ENCODE peak calls at places on chromosome 7, in ten cellular contexts. Q, H, S, X, P, D, N, M, Z and T are unnamed samples.

GRCh38 chr7:130099331-130099730 is 29.0 kb downstream of the KLHDC10 start:
- DNase-seq in Q (no peak), H (no peak), S (no peak), X (no peak), P (no peak), D (no peak), N (no peak), M (no peak), Z (no peak), T (no peak)

GRCh38 chr7:156027821-156028220 is 215.6 kb upstream of the SHH start:
- DNase-seq in Q (no peak), H (no peak), S (no peak), X (no peak), P (no peak), D (no peak), N (no peak), M (no peak), Z (no peak), T (no peak)

GRCh38 chr7:149475121-149476045 is 14.5 kb upstream of the ZNF777 start:
- DNase-seq in Q (no peak), H (no peak), S (no peak), X (no peak), P (no peak), D (no peak), N (no peak), M (no peak), Z (no peak), T (no peak)

GRCh38 chr7:67019562-67020390 is 23.1 kb downstream of the TYW1 start:
- DNase-seq in Q (no peak), H (no peak), S (no peak), X (no peak), P (no peak), D (no peak), N (no peak), M (no peak), Z (no peak), T (no peak)

GRCh38 chr7:13414661-13415105 is 574.8 kb downstream of the ETV1 start:
- DNase-seq in Q (no peak), H (no peak), S (no peak), X (no peak), P (no peak), D (peak; percentile 7), N (no peak), M (no peak), Z (no peak), T (no peak)

GRCh38 chr7:80816806-80817205 is 102.0 kb downstream of the SEMA3C start:
- DNase-seq in Q (no peak), H (no peak), S (no peak), X (no peak), P (no peak), D (no peak), N (no peak), M (no peak), Z (no peak), T (no peak)

GRCh38 chr7:135420786-135421185 is 89.1 kb downstream of the CNOT4 start:
- DNase-seq in Q (no peak), H (no peak), S (no peak), X (no peak), P (no peak), D (no peak), N (no peak), M (no peak), Z (no peak), T (no peak)

GRCh38 chr7:90706067-90706716 is 110.1 kb downstream of the CDK14 start:
- DNase-seq in Q (no peak), H (no peak), S (no peak), X (no peak), P (no peak), D (no peak), N (peak; percentile 19), M (no peak), Z (no peak), T (no peak)

GRCh38 chr7:137970263-137970975 is 31.5 kb downstream of the CREB3L2 start:
- DNase-seq in Q (no peak), H (no peak), S (no peak), X (peak; percentile 57), P (no peak), D (peak; percentile 39), N (peak; percentile 84), M (peak; percentile 82), Z (no peak), T (no peak)

GRCh38 chr7:159128767-159129166 is 15.9 kb downstream of the VIPR2 start:
- DNase-seq in Q (no peak), H (no peak), S (no peak), X (no peak), P (no peak), D (no peak), N (no peak), M (no peak), Z (peak; percentile 58), T (no peak)

GRCh38 chr7:134726581-134726980 is 52.9 kb upstream of the CALD1 start:
- DNase-seq in Q (no peak), H (no peak), S (no peak), X (no peak), P (no peak), D (peak; percentile 14), N (no peak), M (no peak), Z (no peak), T (no peak)

GRCh38 chr7:157300406-157300770 is 36.4 kb upstream of the DNAJB6 start:
- DNase-seq in Q (no peak), H (no peak), S (no peak), X (no peak), P (no peak), D (no peak), N (no peak), M (no peak), Z (no peak), T (no peak)

DNA sequence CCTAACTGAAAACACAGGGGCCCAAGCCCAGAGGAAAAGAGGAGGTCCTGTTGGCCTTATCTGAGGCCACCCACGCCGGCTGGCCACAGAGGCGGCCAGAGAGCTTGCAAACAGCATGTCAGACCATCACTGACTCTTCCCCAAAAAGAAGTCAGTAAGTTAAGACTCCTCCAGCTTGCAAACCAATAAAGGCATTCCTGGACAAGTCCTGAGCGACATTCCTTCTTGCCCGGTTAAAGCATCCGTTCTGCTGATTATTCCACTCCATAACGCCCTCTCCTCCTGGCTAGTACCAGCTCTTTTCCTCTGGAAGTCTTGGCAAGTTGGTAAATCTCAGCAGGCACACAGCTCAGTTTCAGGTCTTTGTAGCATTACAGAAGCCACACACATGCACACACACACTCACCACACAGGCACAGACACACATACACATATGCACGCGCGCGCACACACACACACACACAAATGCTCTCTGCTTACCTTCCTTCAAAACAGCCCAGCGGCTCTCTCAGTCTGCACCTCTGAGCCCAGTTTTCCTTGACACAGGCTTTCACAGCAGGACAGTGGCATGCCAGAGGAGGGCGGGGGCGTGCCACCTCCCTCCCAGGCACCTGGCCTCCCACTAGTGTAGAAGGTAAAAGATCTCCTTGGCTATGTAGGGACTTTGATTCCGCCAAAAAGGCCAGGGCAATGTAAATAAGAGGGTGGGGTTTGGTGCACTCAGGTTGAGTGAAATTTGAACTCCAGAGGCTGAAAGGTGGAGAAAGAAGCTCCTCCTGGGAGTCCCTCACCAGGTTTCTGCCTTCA is 201.4 kb downstream of the TNS3 start:
- DNase-seq in Q (peak; percentile 78), H (peak; percentile 43), S (no peak), X (no peak), P (no peak), D (no peak), N (no peak), M (no peak), Z (no peak), T (no peak)
- H3K27ac ChIP-seq in Q (peak overlapping the region; percentile 66), H (peak overlapping the region; percentile 43), S (no peak overlapping the region), X (peak overlapping the region; percentile 86), P (peak overlapping the region; percentile 52), D (peak overlapping the region; percentile 75), N (no peak overlapping the region), M (peak overlapping the region; percentile 80), Z (no peak overlapping the region), T (no peak overlapping the region)

GRCh38 chr7:30700941-30701340 is 18.7 kb upstream of the CRHR2 start:
- DNase-seq in Q (no peak), H (no peak), S (no peak), X (no peak), P (no peak), D (no peak), N (no peak), M (peak; percentile 12), Z (peak; percentile 24), T (no peak)
- H3K27me3 ChIP-seq in Q (no peaks in the 10 kb centered on the region), H (peaks cover 4% of the 10 kb centered on the region), S (no peaks in the 10 kb centered on the region), X (no peaks in the 10 kb centered on the region), P (no peaks in the 10 kb centered on the region), D (no peaks in the 10 kb centered on the region), N (no peaks in the 10 kb centered on the region), M (no peaks in the 10 kb centered on the region), Z (no peaks in the 10 kb centered on the region), T (no peaks in the 10 kb centered on the region)

GRCh38 chr7:94054130-94054529 is 50.0 kb upstream of the BET1 start:
- DNase-seq in Q (no peak), H (no peak), S (no peak), X (no peak), P (no peak), D (no peak), N (no peak), M (no peak), Z (no peak), T (no peak)

GRCh38 chr7:94052398-94053180 is 48.4 kb upstream of the BET1 start:
- DNase-seq in Q (no peak), H (no peak), S (no peak), X (no peak), P (no peak), D (no peak), N (no peak), M (no peak), Z (no peak), T (no peak)

GRCh38 chr7:94055963-94056362 is 51.8 kb upstream of the BET1 start:
- DNase-seq in Q (no peak), H (no peak), S (no peak), X (no peak), P (no peak), D (no peak), N (no peak), M (no peak), Z (no peak), T (no peak)

GRCh38 chr7:94056796-94057207 is 52.6 kb upstream of the BET1 start:
- DNase-seq in Q (no peak), H (no peak), S (no peak), X (no peak), P (no peak), D (no peak), N (no peak), M (no peak), Z (no peak), T (no peak)

DNA sequence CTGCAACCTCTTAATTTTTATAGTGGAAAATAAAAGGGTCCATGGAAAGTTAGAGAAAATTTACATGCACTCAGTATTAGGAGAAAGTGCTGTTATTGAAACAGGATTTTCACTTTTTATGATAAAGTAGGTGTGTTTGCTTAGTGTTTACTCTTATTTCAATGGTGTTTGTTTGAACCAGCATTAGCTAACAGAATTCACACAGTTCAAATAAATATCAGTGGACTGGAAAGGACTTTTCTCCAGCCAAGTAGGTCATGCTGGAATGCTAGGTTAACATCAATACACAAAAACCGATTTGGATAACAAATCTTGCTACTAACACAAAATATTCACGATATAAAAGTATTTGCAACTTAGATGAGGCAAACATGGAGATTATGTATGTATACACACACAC is 49.4 kb upstream of the BET1 start:
- DNase-seq in Q (no peak), H (no peak), S (no peak), X (no peak), P (no peak), D (no peak), N (no peak), M (no peak), Z (no peak), T (no peak)
- H3K4me3 ChIP-seq in Q (no peak overlapping the region), H (no peak overlapping the region), S (no peak overlapping the region), X (peak overlapping the region; percentile 7), P (no peak overlapping the region), D (no peak overlapping the region), N (no peak overlapping the region), M (no peak overlapping the region), Z (no peak overlapping the region), T (no peak overlapping the region)

GRCh38 chr7:95263803-95264202 is 60.5 kb downstream of the PON1 start:
- DNase-seq in Q (no peak), H (no peak), S (no peak), X (no peak), P (no peak), D (no peak), N (no peak), M (no peak), Z (no peak), T (no peak)
- H3K27ac ChIP-seq in Q (no peak overlapping the region), H (no peak overlapping the region), S (no peak overlapping the region), X (no peak overlapping the region), P (peak overlapping the region; percentile 24), D (no peak overlapping the region), N (no peak overlapping the region), M (no peak overlapping the region), Z (no peak overlapping the region), T (no peak overlapping the region)